ENCODE peak calls at places on chromosomes 7 and 10, in seven cellular contexts. J, N, V, U, B, Z and W are unnamed samples.

GRCh38 chr7:47779341-47779771 is 168.9 kb downstream of the PKD1L1 start:
- DNase-seq in J (no peak), N (no peak), V (no peak), U (no peak), B (no peak), Z (no peak), W (peak; percentile 33)

GRCh38 chr7:99141334-99141733 is 2.6 kb downstream of the SMURF1 start:
- DNase-seq in J (no peak), N (no peak), V (no peak), U (no peak), B (no peak), Z (no peak), W (no peak)

GRCh38 chr10:35574924-35575352 is 30.2 kb upstream of the GJD4 start:
- DNase-seq in J (no peak), N (no peak), V (peak; percentile 97), U (no peak), B (no peak), Z (no peak), W (peak; percentile 95)

GRCh38 chr7:55242613-55243012 is 122.5 kb upstream of the LANCL2 start:
- DNase-seq in J (no peak), N (no peak), V (no peak), U (no peak), B (no peak), Z (no peak), W (peak; percentile 36)

GRCh38 chr7:2735744-2736143 is 47.7 kb downstream of the AMZ1 start:
- DNase-seq in J (peak; percentile 46), N (no peak), V (no peak), U (no peak), B (no peak), Z (no peak), W (no peak)

GRCh38 chr7:101553018-101553770 is 75.9 kb downstream of the MYL10 start:
- DNase-seq in J (peak; percentile 48), N (no peak), V (no peak), U (no peak), B (peak; percentile 30), Z (no peak), W (no peak)

GRCh38 chr7:134742688-134743350 is 36.6 kb upstream of the CALD1 start:
- DNase-seq in J (no peak), N (no peak), V (no peak), U (no peak), B (no peak), Z (no peak), W (peak; percentile 78)

GRCh38 chr10:49384268-49384953 is 11.5 kb downstream of the DRGX start:
- DNase-seq in J (no peak), N (no peak), V (no peak), U (no peak), B (no peak), Z (no peak), W (no peak)

GRCh38 chr7:129605960-129606644 is 5.4 kb upstream of the NRF1 start:
- DNase-seq in J (no peak), N (no peak), V (no peak), U (no peak), B (no peak), Z (no peak), W (no peak)

GRCh38 chr7:98362517-98362916 is 38.4 kb downstream of the BAIAP2L1 start:
- DNase-seq in J (no peak), N (no peak), V (no peak), U (no peak), B (no peak), Z (no peak), W (no peak)

GRCh38 chr10:27714349-27714748 is 31.3 kb downstream of the MKX start:
- DNase-seq in J (no peak), N (no peak), V (no peak), U (no peak), B (no peak), Z (no peak), W (no peak)

GRCh38 chr10:89297356-89297755 is 4.5 kb upstream of the IFIT2 start:
- DNase-seq in J (no peak), N (no peak), V (no peak), U (no peak), B (no peak), Z (no peak), W (no peak)

GRCh38 chr7:12524794-12525386 is 45.6 kb upstream of the SCIN start:
- DNase-seq in J (no peak), N (peak; percentile 19), V (peak; percentile 31), U (peak; percentile 59), B (no peak), Z (no peak), W (peak; percentile 72)
- TF ChIP-seq CTCF in J (peak; percentile 47), N (peak; percentile 29), V (no peak), U (peak; percentile 38), B (peak; percentile 66), Z (peak; percentile 16), W (peak; percentile 52)

GRCh38 chr7:150339369-150339768 is 2.1 kb downstream of the RARRES2 start:
- DNase-seq in J (no peak), N (no peak), V (no peak), U (no peak), B (no peak), Z (no peak), W (no peak)
- H3K4me3 ChIP-seq in J (peak overlapping the region; percentile 59), N (no peak overlapping the region), V (no peak overlapping the region), U (no peak overlapping the region), B (no peak overlapping the region), Z (no peak overlapping the region), W (no peak overlapping the region)

GRCh38 chr7:131105803-131106680 is 221.6 kb upstream of the MKLN1 start:
- DNase-seq in J (peak; percentile 91), N (no peak), V (peak; percentile 56), U (peak; percentile 78), B (peak; percentile 92), Z (peak; percentile 39), W (peak; percentile 83)
- TF ChIP-seq CTCF in J (no peak), N (no peak), V (no peak), U (no peak), B (no peak), Z (no peak), W (no peak)

DNA sequence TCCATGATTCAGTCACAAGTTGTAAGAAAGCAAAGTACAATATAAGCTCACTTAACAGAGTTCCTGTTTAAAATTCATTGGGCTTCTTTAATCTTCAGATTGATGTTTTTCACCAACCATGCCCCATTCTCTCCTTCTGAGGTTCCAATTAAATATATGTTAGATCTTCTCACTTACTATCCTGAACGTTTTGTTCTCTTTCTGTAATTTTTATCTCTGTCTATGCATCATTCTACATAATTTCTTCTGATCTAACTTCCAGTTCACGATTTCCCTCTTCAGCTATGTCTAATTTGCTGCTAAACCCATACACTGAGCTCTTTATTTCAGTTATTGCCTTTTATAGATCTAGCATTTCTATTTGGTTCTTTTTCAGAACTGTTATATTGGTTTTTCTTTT is 28.0 kb upstream of the SPOCK2 start:
- DNase-seq in J (no peak), N (no peak), V (no peak), U (no peak), B (no peak), Z (no peak), W (no peak)
- H3K4me3 ChIP-seq in J (no peak overlapping the region), N (no peak overlapping the region), V (no peak overlapping the region), U (no peak overlapping the region), B (no peak overlapping the region), Z (no peak overlapping the region), W (no peak overlapping the region)

GRCh38 chr7:127066974-127067373 is 185.8 kb downstream of the GRM8 start:
- DNase-seq in J (no peak), N (no peak), V (no peak), U (peak; percentile 14), B (no peak), Z (peak; percentile 59), W (no peak)
- TF ChIP-seq CTCF in J (no peak), N (peak; percentile 4), V (no peak), U (no peak), B (no peak), Z (peak; percentile 55), W (no peak)